ENCODE peak calls at places on chromosome 11, in five cellular contexts. Q is GM23248, F is IMR-90, I is neuronal stem cell, Z is H1. C is an unnamed sample.

GRCh38 chr11:46912526-46913150 is 5.7 kb downstream of the LRP4 start:
- DNase-seq in Q (no peak), F (no peak), I (peak), Z (peak), C (no peak)

GRCh38 chr11:75697906-75698563 is 19.6 kb upstream of the MOGAT2 start:
- DNase-seq in Q (no peak), F (no peak), I (no peak), Z (no peak), C (no peak)

GRCh38 chr11:86390499-86390898 is 15.8 kb downstream of the CCDC81 start:
- DNase-seq in Q (no peak), F (no peak), I (no peak), Z (no peak), C (peak)

GRCh38 chr11:106447631-106448191 is 370.2 kb downstream of the AASDHPPT start:
- DNase-seq in Q (peak), F (no peak), I (no peak), Z (no peak), C (no peak)

GRCh38 chr11:73950869-73951710 is at the start of gene DNAJB13:
- DNase-seq in Q (peak), F (peak), I (peak), Z (no peak), C (peak)

GRCh38 chr11:8658210-8658968 is 24.1 kb downstream of the TRIM66 start:
- DNase-seq in Q (peak), F (peak), I (no peak), Z (no peak), C (no peak)

GRCh38 chr11:128530119-128531091 is 57.0 kb downstream of the ETS1 start:
- DNase-seq in Q (peak), F (peak), I (no peak), Z (no peak), C (no peak)

GRCh38 chr11:103433976-103434375 is 324.8 kb downstream of the DYNC2H1 start:
- DNase-seq in Q (peak), F (peak), I (no peak), Z (no peak), C (peak)

DNA sequence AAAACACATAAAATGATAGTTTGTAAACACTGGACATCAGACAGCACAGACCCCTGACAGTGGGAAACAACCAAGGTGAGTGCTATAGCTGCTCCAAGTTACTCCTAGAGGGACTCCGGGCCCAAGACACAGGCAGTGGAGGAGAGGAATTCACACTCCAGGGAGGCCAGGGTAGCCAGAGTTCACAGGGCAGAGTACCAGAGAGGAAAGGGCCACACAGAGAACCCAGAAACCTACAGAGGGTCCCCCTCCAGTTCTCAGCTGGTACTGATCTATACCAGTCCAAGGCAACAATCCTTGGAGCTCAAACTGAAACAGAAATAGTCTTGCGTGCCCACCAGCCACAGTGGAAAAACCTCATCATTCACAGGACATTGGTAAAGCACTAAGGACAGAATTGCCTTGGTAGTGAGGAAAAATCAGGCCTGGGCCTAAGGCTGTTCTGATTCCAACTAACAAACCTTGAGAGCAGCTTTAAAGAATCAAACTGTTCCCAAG is 7.6 kb downstream of the VPS37C start:
- DNase-seq in Q (peak), F (no peak), I (no peak), Z (no peak), C (peak)
- H2AFZ ChIP-seq in Q (peak), F (peak), I (no peak), Z (no peak), C (no peak)

GRCh38 chr11:64531906-64532312 is 59.1 kb upstream of the SLC22A12 start:
- DNase-seq in Q (no peak), F (no peak), I (no peak), Z (no peak), C (no peak)

GRCh38 chr11:64533501-64533900 is 57.5 kb upstream of the SLC22A12 start:
- DNase-seq in Q (no peak), F (no peak), I (no peak), Z (no peak), C (no peak)

GRCh38 chr11:64529559-64530520 is 61.2 kb upstream of the SLC22A12 start:
- DNase-seq in Q (no peak), F (no peak), I (no peak), Z (no peak), C (no peak)

GRCh38 chr11:64534391-64534801 is 56.6 kb upstream of the SLC22A12 start:
- DNase-seq in Q (no peak), F (no peak), I (no peak), Z (no peak), C (no peak)

GRCh38 chr11:64531422-64531821 is 59.6 kb upstream of the SLC22A12 start:
- DNase-seq in Q (no peak), F (no peak), I (no peak), Z (no peak), C (no peak)
- H2AFZ ChIP-seq in Q (no peak), F (no peak), I (no peak), Z (no peak), C (no peak)

GRCh38 chr11:33157103-33158027 is 3.9 kb downstream of the CSTF3 start:
- DNase-seq in Q (peak), F (no peak), I (no peak), Z (no peak), C (no peak)

GRCh38 chr11:33158596-33158995 is 2.7 kb downstream of the CSTF3 start:
- DNase-seq in Q (no peak), F (no peak), I (no peak), Z (no peak), C (no peak)

GRCh38 chr11:33160147-33160546 is 1.1 kb downstream of the CSTF3 start:
- DNase-seq in Q (peak), F (peak), I (no peak), Z (no peak), C (peak)

GRCh38 chr11:33160587-33160986 is 693 bp downstream of the CSTF3 start:
- DNase-seq in Q (peak), F (no peak), I (no peak), Z (no peak), C (no peak)

GRCh38 chr11:33161120-33162005 is at the start of gene CSTF3:
- DNase-seq in Q (peak), F (peak), I (peak), Z (peak), C (peak)
- H2AFZ ChIP-seq in Q (peak), F (peak), I (peak), Z (no peak), C (peak)

GRCh38 chr11:112811781-112812180 is 149.4 kb upstream of the NCAM1 start:
- DNase-seq in Q (no peak), F (no peak), I (no peak), Z (no peak), C (no peak)

GRCh38 chr11:112812719-112813118 is 148.5 kb upstream of the NCAM1 start:
- DNase-seq in Q (no peak), F (no peak), I (no peak), Z (no peak), C (no peak)

GRCh38 chr11:112822478-112823274 is 138.5 kb upstream of the NCAM1 start:
- DNase-seq in Q (no peak), F (no peak), I (no peak), Z (peak), C (no peak)

DNA sequence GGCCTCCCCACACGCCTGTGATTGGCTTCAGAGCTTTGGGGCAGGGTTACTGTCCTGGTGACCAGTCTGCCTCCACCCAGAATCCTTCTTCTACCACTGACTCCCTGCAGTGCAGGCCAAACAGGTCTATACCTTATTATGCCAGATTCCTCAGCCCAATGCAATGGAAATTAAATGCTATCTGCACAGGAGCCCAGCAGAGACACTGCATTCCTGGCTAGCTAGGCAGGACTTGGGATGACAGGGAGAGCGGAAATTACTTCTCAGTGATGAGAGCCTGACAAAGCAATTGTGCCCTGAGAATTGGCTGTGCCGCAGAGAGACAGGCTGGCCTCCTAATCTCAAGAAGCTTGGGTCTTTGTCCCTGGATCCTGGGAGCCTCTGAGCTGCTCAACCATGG is 143.8 kb upstream of the NCAM1 start:
- DNase-seq in Q (no peak), F (no peak), I (no peak), Z (no peak), C (no peak)
- H2AFZ ChIP-seq in Q (no peak), F (no peak), I (no peak), Z (peak), C (no peak)

DNA sequence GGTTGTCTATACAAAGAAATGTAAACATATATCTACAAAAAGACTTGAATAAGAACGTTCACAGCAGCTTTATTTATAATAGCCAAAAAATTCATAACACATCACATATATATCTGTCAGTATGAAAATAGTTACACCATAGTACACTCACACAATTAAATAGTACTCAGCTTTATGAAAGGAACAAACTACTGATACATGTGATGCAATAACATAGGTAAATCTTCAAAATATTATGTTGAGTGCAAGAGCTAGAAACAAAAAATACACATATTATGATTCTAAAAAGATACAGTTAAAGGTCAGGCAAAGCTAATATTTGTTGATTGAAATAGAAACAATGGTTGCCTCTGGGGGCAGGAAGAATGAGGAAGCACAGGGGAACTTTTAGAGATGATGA is 6.6 kb downstream of the MRGPRX2 start:
- DNase-seq in Q (no peak), F (no peak), I (no peak), Z (no peak), C (no peak)
- H2AFZ ChIP-seq in Q (no peak), F (no peak), I (no peak), Z (no peak), C (no peak)

GRCh38 chr11:82900277-82901164 is at the start of gene PRCP:
- DNase-seq in Q (peak), F (peak), I (peak), Z (peak), C (peak)

GRCh38 chr11:82899957-82900276 is 313 bp downstream of the PRCP start:
- DNase-seq in Q (peak), F (no peak), I (no peak), Z (no peak), C (no peak)

GRCh38 chr11:82901165-82901938 is at the start of gene DDIAS:
- DNase-seq in Q (peak), F (peak), I (peak), Z (peak), C (peak)

GRCh38 chr11:82898242-82898641 is 2.0 kb downstream of the PRCP start:
- DNase-seq in Q (no peak), F (no peak), I (no peak), Z (no peak), C (no peak)

GRCh38 chr11:82899191-82899820 is 924 bp downstream of the PRCP start:
- DNase-seq in Q (peak), F (no peak), I (no peak), Z (no peak), C (peak)
- H2AFZ ChIP-seq in Q (peak), F (no peak), I (peak), Z (no peak), C (peak)

GRCh38 chr11:117817213-117818035 is 7.1 kb downstream of the FXYD2 start:
- DNase-seq in Q (peak), F (peak), I (peak), Z (peak), C (peak)
- H2AFZ ChIP-seq in Q (no peak), F (peak), I (peak), Z (peak), C (peak)

GRCh38 chr11:70174846-70175764 is 28.0 kb upstream of the FADD start:
- DNase-seq in Q (no peak), F (no peak), I (peak), Z (no peak), C (peak)
- H2AFZ ChIP-seq in Q (no peak), F (peak), I (peak), Z (peak), C (no peak)

GRCh38 chr11:110176366-110177056 is 83.3 kb downstream of the ZC3H12C start:
- DNase-seq in Q (peak), F (peak), I (no peak), Z (no peak), C (no peak)

GRCh38 chr11:110172666-110173065 is 79.5 kb downstream of the ZC3H12C start:
- DNase-seq in Q (peak), F (peak), I (no peak), Z (no peak), C (no peak)

GRCh38 chr11:110173775-110174644 is 80.8 kb downstream of the ZC3H12C start:
- DNase-seq in Q (peak), F (peak), I (peak), Z (peak), C (peak)

GRCh38 chr11:110177057-110177397 is 83.8 kb downstream of the ZC3H12C start:
- DNase-seq in Q (no peak), F (no peak), I (no peak), Z (no peak), C (no peak)

GRCh38 chr11:110174645-110175310 is 81.6 kb downstream of the ZC3H12C start:
- DNase-seq in Q (peak), F (peak), I (no peak), Z (no peak), C (no peak)
- H2AFZ ChIP-seq in Q (peak), F (no peak), I (no peak), Z (no peak), C (no peak)

C was measured in endothelial cell of umbilical vein.